ENCODE peak calls at places on chromosomes 5 and 9, in seven cellular contexts. X is AG04450, O is B cell, Z is GM20000, P is MM.1S, A is GM13976, T is fibroblast of mammary gland. J is an unnamed sample.
A peak's percentile ranks its signal among the peaks of the same experiment; 100 is the strongest.

GRCh38 chr5:163696270-163696887 is 191.0 kb downstream of the MAT2B start:
- DNase-seq in A (peak; percentile 12), T (peak; percentile 85), O (peak; percentile 35), X (peak; percentile 69), P (peak; percentile 70), Z (peak; percentile 43), J (peak; percentile 2)

GRCh38 chr9:137396227-137396626 is 26.7 kb downstream of the EXD3 start:
- DNase-seq in T (peak; percentile 43), Z (no peak), A (no peak), O (no peak), P (no peak), X (peak; percentile 72), J (no peak)

GRCh38 chr9:81317939-81318338 is 371.4 kb downstream of the TLE1 start:
- DNase-seq in A (no peak), T (peak; percentile 49), P (no peak), O (no peak), X (no peak), Z (no peak), J (no peak)

GRCh38 chr5:115542651-115543364 is 1.8 kb downstream of the FEM1C start:
- DNase-seq in P (no peak), T (no peak), Z (no peak), X (no peak), O (no peak), A (no peak), J (no peak)

GRCh38 chr5:145938699-145939531 is 2.5 kb downstream of the SH3RF2 start:
- DNase-seq in P (no peak), A (no peak), T (no peak), O (no peak), X (no peak), Z (no peak), J (no peak)

GRCh38 chr5:1336749-1337489 is 8.0 kb downstream of the CLPTM1L start:
- DNase-seq in O (no peak), T (no peak), X (no peak), Z (no peak), A (no peak), P (peak; percentile 47), J (no peak)

GRCh38 chr9:1871486-1872181 is 143.5 kb upstream of the SMARCA2 start:
- DNase-seq in T (no peak), A (no peak), P (peak; percentile 40), Z (no peak), X (no peak), O (no peak), J (peak; percentile 8)

GRCh38 chr5:81854915-81855314 is 104.0 kb upstream of the SSBP2 start:
- DNase-seq in O (no peak), A (no peak), T (no peak), Z (no peak), X (no peak), P (peak; percentile 90), J (no peak)

GRCh38 chr5:91033370-91033769 is 349.7 kb downstream of the ARRDC3 start:
- DNase-seq in A (no peak), X (no peak), O (no peak), Z (no peak), T (no peak), P (no peak), J (no peak)

GRCh38 chr5:1177826-1178528 is 23.4 kb upstream of the SLC6A19 start:
- DNase-seq in Z (no peak), A (no peak), O (no peak), X (no peak), P (no peak), T (no peak), J (no peak)

GRCh38 chr5:132227485-132228240 is at the start of gene P4HA2:
- DNase-seq in A (peak; percentile 96), Z (peak; percentile 95), X (no peak), P (peak; percentile 79), O (peak; percentile 74), T (peak; percentile 67), J (peak; percentile 66)

GRCh38 chr5:127595484-127596368 is 53.2 kb upstream of the CTXN3 start:
- DNase-seq in O (no peak), Z (no peak), T (no peak), X (no peak), A (no peak), P (no peak), J (no peak)

DNA sequence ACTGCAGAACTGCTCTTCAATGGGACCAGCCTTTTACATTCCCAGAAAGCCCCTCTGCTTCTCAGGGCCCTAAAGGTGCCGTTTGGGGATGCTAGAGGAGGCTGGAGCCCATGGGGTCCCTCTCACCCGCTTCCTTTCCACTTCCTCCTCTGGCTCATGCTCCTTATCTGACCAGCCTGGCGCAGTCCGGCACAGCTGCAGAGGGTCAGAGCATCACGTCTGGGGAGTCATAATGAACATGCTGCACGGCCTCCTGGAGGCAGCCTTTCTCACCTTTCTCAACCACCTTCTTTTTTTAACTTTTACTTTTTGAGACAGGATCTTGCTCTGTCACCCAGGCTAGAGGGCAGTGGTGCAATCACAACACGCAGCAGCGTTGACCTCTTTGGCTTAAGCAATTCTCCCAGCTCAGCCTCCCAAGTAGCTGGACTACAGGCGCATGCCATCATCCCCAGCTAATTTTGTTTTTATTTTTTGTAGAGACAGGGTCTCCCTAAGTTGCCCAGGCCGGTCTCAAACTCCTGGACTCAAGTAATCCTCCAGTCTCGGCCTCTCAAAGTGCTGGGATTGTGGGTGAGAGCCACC is 15.1 kb upstream of the TCF7 start:
- DNase-seq in O (no peak), T (no peak), P (no peak), Z (no peak), A (peak; percentile 52), X (no peak), J (no peak)
- TF ChIP-seq CTCF in O (no peak), T (no peak), P (no peak), Z (no peak), A (peak; percentile 15), X (no peak), J (no peak)

GRCh38 chr5:151758430-151759241 is at the start of gene ATOX1:
- DNase-seq in Z (peak; percentile 97), X (peak; percentile 62), O (peak; percentile 99), T (peak; percentile 85), P (peak; percentile 94), A (peak; percentile 99), J (peak; percentile 90)
- TF ChIP-seq CTCF in Z (no peak), X (no peak), O (no peak), T (no peak), P (no peak), A (peak; percentile 1), J (peak; percentile 24)

DNA sequence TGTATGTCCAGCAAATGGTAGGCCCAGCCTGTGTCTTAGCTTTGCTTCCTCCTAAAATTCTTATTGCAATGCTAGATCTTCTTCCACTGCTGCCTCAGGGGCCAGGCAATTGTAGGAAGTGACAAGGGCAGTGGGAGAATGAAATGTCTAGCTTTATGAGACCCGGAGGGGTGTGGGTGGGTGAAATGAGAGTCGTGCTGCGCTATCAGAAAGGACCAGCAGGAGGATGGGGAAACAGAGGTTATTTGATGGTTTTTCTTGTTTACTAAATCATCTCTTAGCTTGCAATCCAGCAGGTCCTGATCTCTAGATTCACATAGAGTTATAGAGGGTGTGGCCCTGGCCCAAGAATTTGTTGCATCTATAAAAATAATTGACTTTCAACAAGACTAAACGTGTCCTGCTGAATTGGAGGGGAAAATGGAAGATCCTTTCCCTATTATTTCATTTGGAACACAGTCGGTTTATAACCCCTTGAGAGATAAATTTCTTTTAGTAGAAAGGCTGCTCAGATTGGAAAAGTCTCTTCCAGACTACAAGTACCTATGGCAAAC is 43.6 kb downstream of the ZNF366 start:
- DNase-seq in A (no peak), O (no peak), T (no peak), X (no peak), Z (no peak), P (no peak), J (no peak)
- TF ChIP-seq CTCF in A (no peak), O (no peak), T (no peak), X (no peak), Z (no peak), P (no peak), J (no peak)

DNA sequence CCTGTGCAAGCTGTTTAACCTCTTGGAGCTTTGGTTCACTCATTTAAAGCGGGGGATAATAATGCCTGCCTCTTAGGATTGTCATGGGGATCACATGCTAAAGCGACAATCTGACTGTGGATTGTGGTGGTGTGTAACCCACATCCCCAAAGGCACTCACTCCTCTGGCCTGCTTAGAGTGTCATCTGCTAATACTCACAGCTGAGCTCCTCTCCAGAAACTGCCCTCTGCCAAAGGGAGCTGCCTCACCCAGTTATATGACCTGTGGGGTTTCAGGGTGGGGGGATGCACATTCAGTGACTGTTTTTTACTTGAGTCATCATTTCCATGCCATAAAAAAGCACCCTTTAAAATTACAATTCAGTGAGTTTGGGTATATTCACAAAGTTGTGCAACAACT is 110.0 kb upstream of the SPOCK1 start:
- DNase-seq in O (no peak), P (no peak), T (peak; percentile 62), X (no peak), A (no peak), Z (no peak), J (no peak)
- TF ChIP-seq CTCF in O (no peak), P (no peak), T (no peak), X (no peak), A (no peak), Z (no peak), J (no peak)